ENCODE peak calls at places on chromosomes 12 and 14, in five cellular contexts. E is nucleus accumbens; S is NCI-H345; N is NK-92 treated with Interleukin-12 subunit alpha and Interleukin-12 subunit beta, amount 100 ng/mL, for 24 hours; I is left ventricle myocardium inferior. F is an unnamed sample.

GRCh38 chr14:56944397-56944796 is 134.1 kb upstream of the OTX2 start:
- DNase-seq in E (no peak), S (no peak), N (no peak), I (no peak), F (no peak)

GRCh38 chr14:99772371-99773283 is 20.6 kb upstream of the EML1 start:
- DNase-seq in E (no peak), S (no peak), N (no peak), I (no peak), F (no peak)

GRCh38 chr12:16184691-16185090 is 92.8 kb downstream of the SLC15A5 start:
- DNase-seq in E (no peak), S (no peak), N (no peak), I (no peak), F (no peak)

GRCh38 chr14:39212034-39212433 is 21.7 kb upstream of the MIA2 start:
- DNase-seq in E (no peak), S (no peak), N (no peak), I (no peak), F (no peak)

GRCh38 chr12:45598761-45599160 is 130.7 kb upstream of the ARID2 start:
- DNase-seq in E (no peak), S (no peak), N (no peak), I (no peak), F (no peak)

GRCh38 chr12:52203126-52203921 is 11.5 kb upstream of the KRT80 start:
- DNase-seq in E (peak; percentile 60), S (peak; percentile 58), N (no peak), I (peak; percentile 42), F (peak; percentile 50)

GRCh38 chr12:44246481-44247105 is 410.7 kb downstream of the TMEM117 start:
- DNase-seq in E (no peak), S (no peak), N (no peak), I (no peak), F (no peak)

GRCh38 chr14:105065280-105066228 is at the start of gene GPR132:
- DNase-seq in E (peak; percentile 36), S (no peak), N (peak; percentile 83), I (peak; percentile 44), F (peak; percentile 49)